ENCODE peak calls at places on chromosomes 4 and X, in five cellular contexts. R is NCI-H774; I is stimulated activated CD4-positive, alpha-beta T cell treated with anti-CD3 and anti-CD28 coated beads, Interleukin-15, amount 100 ng/mL, for 1 hour; B is stimulated activated CD8-positive, alpha-beta memory T cell treated with anti-CD3 and anti-CD28 coated beads, Interleukin-15, amount 100 ng/mL, for 24 hours; P is fibroblast of lung. H is an unnamed sample.

GRCh38 chr4:53706422-53707032 is 115.2 kb upstream of the LNX1 start:
- DNase-seq in I (no peak), B (no peak), R (peak), P (peak), H (peak)

GRCh38 chr4:139297001-139297410 is 4.3 kb upstream of the NAA15 start:
- DNase-seq in B (no peak), I (no peak), P (peak), R (no peak), H (peak)

GRCh38 chrX:17803449-17803848 is 57.6 kb downstream of the RAI2 start:
- DNase-seq in B (no peak), R (no peak), P (no peak), I (no peak), H (no peak)

GRCh38 chr4:65450899-65451298 is 219.4 kb downstream of the EPHA5 start:
- DNase-seq in B (no peak), R (no peak), I (no peak), P (no peak), H (no peak)

GRCh38 chr4:101885574-101885973 is 95.0 kb downstream of the BANK1 start:
- DNase-seq in I (no peak), R (peak), P (no peak), B (no peak), H (no peak)

GRCh38 chr4:71095141-71095939 is 101.9 kb downstream of the DCK start:
- DNase-seq in R (no peak), I (no peak), B (no peak), P (no peak), H (no peak)

GRCh38 chr4:129498626-129499025 is 402.7 kb downstream of the C4orf33 start:
- DNase-seq in R (no peak), I (no peak), P (no peak), B (no peak), H (no peak)

GRCh38 chr4:154585369-154586018 is 5.0 kb downstream of the FGA start:
- DNase-seq in R (no peak), I (no peak), B (no peak), P (no peak), H (no peak)

GRCh38 chr4:89640620-89641366 is 196.2 kb downstream of the SNCA start:
- DNase-seq in I (no peak), B (no peak), R (no peak), P (peak), H (peak)